ENCODE peak calls at places on chromosomes 7 and 10, in six cellular contexts. One of them, this sample, is unnamed.

GRCh38 chr7:155811560-155811894 is 736 bp downstream of the SHH start:
- DNase-seq in tibial artery: no peak
- DNase-seq in right lobe of liver: no peak
- DNase-seq in IMR-90: no peak
- DNase-seq in BJ: no peak
- DNase-seq in heart right ventricle: no peak
- DNase-seq in this sample: no peak

GRCh38 chr10:125795111-125795510 is 19.5 kb upstream of the MMP21 start:
- DNase-seq in heart right ventricle: peak
- DNase-seq in right lobe of liver: no peak
- DNase-seq in tibial artery: no peak
- DNase-seq in BJ: no peak
- DNase-seq in IMR-90: no peak
- DNase-seq in this sample: no peak

GRCh38 chr10:89281606-89282395 is 20.0 kb upstream of the IFIT2 start:
- DNase-seq in BJ: no peak
- DNase-seq in right lobe of liver: no peak
- DNase-seq in IMR-90: no peak
- DNase-seq in heart right ventricle: no peak
- DNase-seq in tibial artery: no peak
- DNase-seq in this sample: no peak

GRCh38 chr7:85154282-85154937 is 32.4 kb downstream of the SEMA3D start:
- DNase-seq in BJ: no peak
- DNase-seq in tibial artery: no peak
- DNase-seq in heart right ventricle: no peak
- DNase-seq in IMR-90: no peak
- DNase-seq in right lobe of liver: no peak
- DNase-seq in this sample: no peak

GRCh38 chr7:18086165-18087030 is 58.8 kb upstream of the PRPS1L1 start:
- DNase-seq in heart right ventricle: peak
- DNase-seq in right lobe of liver: no peak
- DNase-seq in tibial artery: peak
- DNase-seq in BJ: no peak
- DNase-seq in IMR-90: no peak
- DNase-seq in this sample: peak

GRCh38 chr7:46003896-46004875 is 83.1 kb upstream of the IGFBP3 start:
- DNase-seq in tibial artery: no peak
- DNase-seq in BJ: no peak
- DNase-seq in IMR-90: peak
- DNase-seq in heart right ventricle: no peak
- DNase-seq in right lobe of liver: no peak
- DNase-seq in this sample: no peak

GRCh38 chr10:117320050-117320665 is 55.1 kb downstream of the PDZD8 start:
- DNase-seq in tibial artery: no peak
- DNase-seq in right lobe of liver: no peak
- DNase-seq in IMR-90: peak
- DNase-seq in BJ: no peak
- DNase-seq in heart right ventricle: no peak
- DNase-seq in this sample: peak

GRCh38 chr10:75042292-75042974 is 69.0 kb upstream of the SAMD8 start:
- DNase-seq in right lobe of liver: peak
- DNase-seq in heart right ventricle: no peak
- DNase-seq in IMR-90: peak
- DNase-seq in BJ: peak
- DNase-seq in tibial artery: no peak
- DNase-seq in this sample: no peak

GRCh38 chr7:140744005-140744404 is 47.5 kb downstream of the NDUFB2 start:
- DNase-seq in BJ: no peak
- DNase-seq in heart right ventricle: no peak
- DNase-seq in right lobe of liver: no peak
- DNase-seq in IMR-90: no peak
- DNase-seq in tibial artery: no peak
- DNase-seq in this sample: no peak

GRCh38 chr7:99498546-99498944 is 1.5 kb downstream of the ZNF394 start:
- DNase-seq in heart right ventricle: no peak
- DNase-seq in tibial artery: peak
- DNase-seq in right lobe of liver: no peak
- DNase-seq in IMR-90: no peak
- DNase-seq in BJ: no peak
- DNase-seq in this sample: no peak

GRCh38 chr7:105125745-105126144 is 111.7 kb downstream of the KMT2E start:
- DNase-seq in right lobe of liver: peak
- DNase-seq in heart right ventricle: no peak
- DNase-seq in IMR-90: no peak
- DNase-seq in BJ: no peak
- DNase-seq in tibial artery: no peak
- DNase-seq in this sample: no peak

GRCh38 chr7:123410273-123410928 is 124.0 kb downstream of the IQUB start:
- DNase-seq in right lobe of liver: no peak
- DNase-seq in tibial artery: no peak
- DNase-seq in BJ: no peak
- DNase-seq in heart right ventricle: peak
- DNase-seq in IMR-90: no peak
- DNase-seq in this sample: no peak

GRCh38 chr7:96120856-96121255 is 201.0 kb downstream of the SLC25A13 start:
- DNase-seq in heart right ventricle: no peak
- DNase-seq in right lobe of liver: no peak
- DNase-seq in tibial artery: no peak
- DNase-seq in BJ: no peak
- DNase-seq in IMR-90: no peak
- DNase-seq in this sample: no peak

GRCh38 chr7:1046722-1047679 is 2.7 kb downstream of the GPR146 start:
- DNase-seq in right lobe of liver: no peak
- DNase-seq in heart right ventricle: no peak
- DNase-seq in BJ: no peak
- DNase-seq in IMR-90: no peak
- DNase-seq in tibial artery: no peak
- DNase-seq in this sample: no peak

GRCh38 chr7:68729361-68729760 is 868.9 kb upstream of the AUTS2 start:
- DNase-seq in IMR-90: no peak
- DNase-seq in BJ: no peak
- DNase-seq in tibial artery: no peak
- DNase-seq in heart right ventricle: no peak
- DNase-seq in right lobe of liver: no peak
- DNase-seq in this sample: no peak

GRCh38 chr10:47261121-47261520 is 38.9 kb upstream of the GDF10 start:
- DNase-seq in tibial artery: no peak
- DNase-seq in heart right ventricle: no peak
- DNase-seq in right lobe of liver: no peak
- DNase-seq in IMR-90: no peak
- DNase-seq in BJ: no peak
- DNase-seq in this sample: peak

GRCh38 chr7:87624628-87625027 is 3.6 kb upstream of the RUNDC3B start:
- DNase-seq in BJ: no peak
- DNase-seq in IMR-90: no peak
- DNase-seq in right lobe of liver: no peak
- DNase-seq in heart right ventricle: no peak
- DNase-seq in tibial artery: no peak
- DNase-seq in this sample: no peak

GRCh38 chr7:8131694-8132605 is 130.0 kb downstream of the ICA1 start:
- DNase-seq in tibial artery: no peak
- DNase-seq in heart right ventricle: no peak
- DNase-seq in IMR-90: no peak
- DNase-seq in right lobe of liver: no peak
- DNase-seq in BJ: no peak
- DNase-seq in this sample: no peak

GRCh38 chr10:76082956-76083355 is 651.5 kb downstream of the LRMDA start:
- DNase-seq in right lobe of liver: no peak
- DNase-seq in BJ: no peak
- DNase-seq in heart right ventricle: no peak
- DNase-seq in IMR-90: peak
- DNase-seq in tibial artery: no peak
- DNase-seq in this sample: no peak

DNA sequence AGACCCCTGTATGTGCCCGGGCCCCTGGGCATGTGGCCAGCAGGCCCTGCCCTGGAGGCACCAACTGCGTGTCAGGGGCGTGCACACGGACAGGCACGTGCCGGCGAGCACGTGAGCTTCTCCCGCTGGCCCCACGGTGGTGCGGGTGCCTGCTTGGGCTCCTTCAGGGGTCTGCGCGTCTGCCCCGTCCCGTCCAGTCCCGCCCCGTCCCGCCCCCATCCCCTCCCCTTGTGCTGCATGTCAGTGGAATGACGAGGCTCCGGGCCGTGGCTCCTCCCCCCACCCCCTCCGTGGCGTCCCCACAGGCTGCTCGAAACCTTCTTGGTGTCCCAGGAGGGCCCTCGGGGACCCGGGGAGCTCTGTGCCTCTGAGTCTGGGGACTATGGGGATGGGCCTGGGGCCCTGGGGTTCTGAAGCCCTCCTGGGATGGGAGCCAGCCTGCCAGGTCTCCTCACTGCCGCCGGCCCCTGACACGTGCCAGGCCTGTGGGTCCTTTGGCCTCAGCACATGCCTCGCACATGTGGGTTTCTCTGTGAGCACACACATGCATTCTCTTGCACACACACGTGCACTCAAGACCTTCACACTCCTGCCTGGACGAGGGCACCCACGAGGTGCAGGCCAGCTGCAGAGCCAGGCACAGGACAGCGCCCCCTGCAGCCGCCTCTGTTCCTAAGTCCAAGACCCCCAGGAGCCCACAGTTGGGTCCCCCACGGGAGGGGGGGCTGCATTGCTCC is 27.5 kb upstream of the AMZ1 start:
- DNase-seq in IMR-90: no peak
- DNase-seq in tibial artery: no peak
- DNase-seq in right lobe of liver: no peak
- DNase-seq in heart right ventricle: no peak
- DNase-seq in BJ: no peak
- DNase-seq in this sample: no peak
- TF ChIP-seq CTCF in IMR-90: peak
- TF ChIP-seq CTCF in tibial artery: no peak
- TF ChIP-seq CTCF in right lobe of liver: no peak
- TF ChIP-seq CTCF in heart right ventricle: peak
- TF ChIP-seq CTCF in BJ: peak
- TF ChIP-seq CTCF in this sample: peak

DNA sequence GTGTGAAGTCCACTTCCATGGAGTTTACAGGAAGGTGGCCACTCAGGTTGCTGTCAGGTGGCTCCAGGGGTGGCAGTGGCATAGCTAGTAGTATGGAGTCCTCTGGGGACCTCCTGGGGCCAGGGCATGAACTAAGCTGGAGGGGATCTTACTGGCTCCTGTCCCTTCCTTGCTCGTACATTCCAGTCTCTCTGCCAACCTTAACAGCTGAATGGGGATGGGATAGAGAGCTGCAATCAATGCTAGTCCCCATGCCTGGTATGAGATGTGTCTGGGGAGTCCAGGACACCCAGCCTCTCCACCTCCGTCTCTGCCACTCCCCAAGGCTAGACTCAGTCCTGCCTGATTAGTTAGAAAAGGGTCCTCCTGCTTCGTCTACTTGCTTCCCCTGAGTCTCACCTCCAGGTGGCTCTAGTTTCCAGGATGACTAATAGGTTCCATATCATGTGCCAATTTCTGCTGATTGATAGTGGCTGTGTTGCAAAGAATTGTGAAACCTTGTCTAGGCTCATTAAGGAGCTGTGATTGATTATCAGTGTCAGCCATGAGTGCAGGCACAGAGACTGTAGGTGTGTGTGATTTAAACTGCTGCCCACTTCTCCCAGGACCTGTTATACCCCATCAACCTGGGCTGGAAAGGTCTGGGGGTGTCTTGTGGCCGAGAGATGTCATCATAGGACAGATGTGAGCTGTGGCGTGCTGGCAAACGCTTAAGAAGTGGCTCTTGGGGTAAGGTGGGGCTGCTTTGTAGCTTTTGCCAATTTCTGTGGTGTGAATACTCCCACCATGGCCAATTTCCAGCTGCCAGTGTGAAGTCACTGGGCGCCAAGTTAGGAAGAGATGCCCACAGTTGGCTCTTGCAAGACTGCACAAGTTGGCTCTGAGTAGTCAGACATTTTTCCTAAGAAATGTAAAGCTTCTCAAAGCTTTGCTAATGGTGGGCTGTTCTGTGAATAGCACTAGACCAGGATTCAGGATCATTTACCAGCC is 59.8 kb downstream of the COL13A1 start:
- DNase-seq in tibial artery: no peak
- DNase-seq in right lobe of liver: no peak
- DNase-seq in IMR-90: peak
- DNase-seq in BJ: peak
- DNase-seq in heart right ventricle: no peak
- DNase-seq in this sample: no peak
- TF ChIP-seq CTCF in tibial artery: peak
- TF ChIP-seq CTCF in right lobe of liver: peak
- TF ChIP-seq CTCF in IMR-90: peak
- TF ChIP-seq CTCF in BJ: peak
- TF ChIP-seq CTCF in heart right ventricle: no peak
- TF ChIP-seq CTCF in this sample: no peak

GRCh38 chr7:130342701-130343380 is 1.8 kb upstream of the CPA5 start:
- DNase-seq in tibial artery: no peak
- DNase-seq in heart right ventricle: no peak
- DNase-seq in right lobe of liver: no peak
- DNase-seq in BJ: no peak
- DNase-seq in IMR-90: no peak
- DNase-seq in this sample: no peak
- TF ChIP-seq CTCF in tibial artery: no peak
- TF ChIP-seq CTCF in heart right ventricle: no peak
- TF ChIP-seq CTCF in right lobe of liver: no peak
- TF ChIP-seq CTCF in BJ: no peak
- TF ChIP-seq CTCF in IMR-90: no peak
- TF ChIP-seq CTCF in this sample: no peak

GRCh38 chr10:129045658-129046057 is 421.4 kb upstream of the MGMT start:
- DNase-seq in heart right ventricle: no peak
- DNase-seq in tibial artery: no peak
- DNase-seq in right lobe of liver: no peak
- DNase-seq in BJ: no peak
- DNase-seq in IMR-90: no peak
- DNase-seq in this sample: no peak

GRCh38 chr10:129047585-129047984 is 419.5 kb upstream of the MGMT start:
- DNase-seq in IMR-90: no peak
- DNase-seq in BJ: no peak
- DNase-seq in heart right ventricle: no peak
- DNase-seq in right lobe of liver: no peak
- DNase-seq in tibial artery: no peak
- DNase-seq in this sample: no peak

GRCh38 chr10:129048513-129048912 is 418.5 kb upstream of the MGMT start:
- DNase-seq in heart right ventricle: no peak
- DNase-seq in BJ: no peak
- DNase-seq in tibial artery: no peak
- DNase-seq in right lobe of liver: no peak
- DNase-seq in IMR-90: no peak
- DNase-seq in this sample: no peak

GRCh38 chr10:129047001-129047400 is 420.0 kb upstream of the MGMT start:
- DNase-seq in right lobe of liver: no peak
- DNase-seq in heart right ventricle: no peak
- DNase-seq in BJ: no peak
- DNase-seq in tibial artery: no peak
- DNase-seq in IMR-90: peak
- DNase-seq in this sample: no peak

DNA sequence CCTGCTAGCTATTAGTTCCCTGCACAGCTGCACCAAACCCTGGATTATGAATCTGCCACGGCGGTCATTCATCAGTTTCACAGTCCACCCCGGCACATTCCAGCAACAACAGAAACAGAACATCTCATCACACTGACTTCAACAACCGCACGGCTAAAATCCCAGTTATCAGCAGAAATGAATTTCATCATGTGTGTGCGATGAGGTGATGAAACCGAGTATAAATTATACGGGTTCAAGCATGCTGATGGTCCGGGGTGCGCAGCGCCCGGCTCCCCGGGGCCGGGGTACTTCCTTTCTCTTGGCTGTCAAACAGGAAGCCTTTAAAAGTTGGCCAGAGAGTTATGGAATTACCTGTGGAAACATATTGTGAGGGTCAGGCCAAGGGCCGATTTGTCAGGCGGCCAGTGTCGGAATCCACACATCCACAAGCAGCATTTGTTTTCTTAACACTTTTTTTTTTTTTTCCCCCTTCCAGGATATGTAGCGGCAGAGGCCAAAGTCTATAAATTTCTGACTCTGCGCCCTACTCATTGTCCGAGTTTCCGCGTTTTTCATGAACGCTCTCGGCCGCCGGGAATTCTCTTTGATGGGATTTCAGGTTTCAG is 420.9 kb upstream of the MGMT start:
- DNase-seq in tibial artery: no peak
- DNase-seq in IMR-90: no peak
- DNase-seq in right lobe of liver: no peak
- DNase-seq in heart right ventricle: no peak
- DNase-seq in BJ: no peak
- DNase-seq in this sample: no peak
- TF ChIP-seq CTCF in tibial artery: no peak
- TF ChIP-seq CTCF in IMR-90: no peak
- TF ChIP-seq CTCF in right lobe of liver: no peak
- TF ChIP-seq CTCF in heart right ventricle: no peak
- TF ChIP-seq CTCF in BJ: no peak
- TF ChIP-seq CTCF in this sample: no peak